ENCODE peak calls at places on chromosome 20, in seven cellular contexts. D is uterus; T is transverse colon; Q is type B pancreatic cell; P is psoas muscle; W is CD8-positive, alpha-beta T cell; K is spleen. V is an unnamed sample.

GRCh38 chr20:61690150-61690549 is 375.5 kb downstream of the TAF4 start:
- DNase-seq in D (no peak), T (no peak), Q (no peak), P (no peak), W (no peak), K (no peak), V (no peak)

GRCh38 chr20:31707994-31708744 is 14.5 kb downstream of the BCL2L1 start:
- DNase-seq in D (no peak), T (peak; percentile 83), Q (no peak), P (peak; percentile 80), W (no peak), K (peak; percentile 71), V (no peak)

GRCh38 chr20:641516-641913 is 11.5 kb downstream of the SRXN1 start:
- DNase-seq in D (no peak), T (no peak), Q (no peak), P (no peak), W (no peak), K (no peak), V (no peak)

GRCh38 chr20:4073852-4074741 is 58.7 kb upstream of the RNF24 start:
- DNase-seq in D (no peak), T (no peak), Q (peak; percentile 32), P (no peak), W (no peak), K (no peak), V (no peak)

GRCh38 chr20:49534314-49534713 is 33.6 kb downstream of the PTGIS start:
- DNase-seq in D (peak; percentile 65), T (peak; percentile 52), Q (no peak), P (no peak), W (peak; percentile 36), K (no peak), V (no peak)

GRCh38 chr20:60123652-60124051 is 165.4 kb downstream of the CDH26 start:
- DNase-seq in D (no peak), T (no peak), Q (no peak), P (no peak), W (no peak), K (no peak), V (no peak)

GRCh38 chr20:46998497-46999190 is 104.0 kb downstream of the EYA2 start:
- DNase-seq in D (no peak), T (no peak), Q (no peak), P (no peak), W (no peak), K (peak; percentile 6), V (no peak)

GRCh38 chr20:34709836-34710567 is 5.9 kb downstream of the TP53INP2 start:
- DNase-seq in D (no peak), T (peak; percentile 72), Q (peak; percentile 79), P (peak; percentile 84), W (peak; percentile 59), K (peak; percentile 91), V (no peak)

GRCh38 chr20:8932192-8933150 is 136.4 kb upstream of the PLCB4 start:
- DNase-seq in D (peak; percentile 30), T (no peak), Q (no peak), P (no peak), W (no peak), K (no peak), V (peak; percentile 73)

GRCh38 chr20:37356961-37357371 is 11.0 kb downstream of the SRC start:
- DNase-seq in D (no peak), T (no peak), Q (no peak), P (no peak), W (no peak), K (peak; percentile 74), V (no peak)
- TF ChIP-seq CTCF in D (no peak), T (no peak), Q (no peak), P (no peak), W (no peak), K (no peak), V (no peak)

GRCh38 chr20:63538204-63539091 is 1.3 kb upstream of the PTK6 start:
- DNase-seq in D (no peak), T (peak; percentile 93), Q (no peak), P (no peak), W (no peak), K (no peak), V (no peak)
- TF ChIP-seq CTCF in D (no peak), T (no peak), Q (peak; percentile 63), P (no peak), W (peak; percentile 37), K (peak; percentile 30), V (no peak)

GRCh38 chr20:54726687-54727086 is 251.3 kb downstream of the DOK5 start:
- DNase-seq in D (no peak), T (no peak), Q (no peak), P (no peak), W (no peak), K (no peak), V (no peak)
- TF ChIP-seq CTCF in D (no peak), T (no peak), Q (no peak), P (no peak), W (no peak), K (no peak), V (no peak)

GRCh38 chr20:58637466-58638198 is 13.5 kb upstream of the STX16 start:
- DNase-seq in D (no peak), T (no peak), Q (no peak), P (no peak), W (no peak), K (peak; percentile 47), V (no peak)

GRCh38 chr20:58636396-58636982 is 14.6 kb upstream of the STX16 start:
- DNase-seq in D (no peak), T (no peak), Q (no peak), P (no peak), W (no peak), K (no peak), V (no peak)

GRCh38 chr20:58634818-58635665 is 16.0 kb upstream of the STX16 start:
- DNase-seq in D (peak; percentile 21), T (no peak), Q (no peak), P (no peak), W (no peak), K (no peak), V (no peak)

GRCh38 chr20:58638467-58639181 is 12.5 kb upstream of the STX16 start:
- DNase-seq in D (peak; percentile 7), T (no peak), Q (no peak), P (no peak), W (no peak), K (peak; percentile 51), V (no peak)

GRCh38 chr20:58636983-58637421 is 14.1 kb upstream of the STX16 start:
- DNase-seq in D (peak; percentile 12), T (no peak), Q (no peak), P (no peak), W (no peak), K (no peak), V (no peak)
- TF ChIP-seq CTCF in D (no peak), T (no peak), Q (peak; percentile 61), P (no peak), W (no peak), K (no peak), V (no peak)